ENCODE peak calls at places on chromosomes 7 and 10, in six cellular contexts. Y, Z, H, W, O and G are unnamed samples.

GRCh38 chr10:110067960-110068770 is 60.4 kb downstream of the ADD3 start:
- DNase-seq in Z (no peak), Y (no peak), H (peak), W (peak), O (no peak), G (peak)

GRCh38 chr10:91249700-91250099 is 29.2 kb downstream of the PCGF5 start:
- DNase-seq in H (no peak), Z (no peak), W (no peak), O (peak), Y (no peak), G (no peak)

GRCh38 chr7:138797715-138798320 is at the start of the genes ATP6V0A4 and TMEM213:
- DNase-seq in W (no peak), O (no peak), H (no peak), Z (no peak), Y (no peak), G (no peak)

GRCh38 chr10:73480158-73480557 is 15.7 kb downstream of the PPP3CB start:
- DNase-seq in O (no peak), H (no peak), W (no peak), Z (no peak), Y (no peak), G (no peak)

GRCh38 chr10:1300218-1300617 is 244.0 kb downstream of the WDR37 start:
- DNase-seq in O (no peak), Y (no peak), W (no peak), H (no peak), Z (no peak), G (no peak)

GRCh38 chr7:150410680-150411346 is 31.7 kb downstream of the ZNF775 start:
- DNase-seq in Y (no peak), H (no peak), Z (no peak), W (no peak), O (no peak), G (no peak)

GRCh38 chr7:39616138-39616537 is 7.2 kb upstream of the RALA start:
- DNase-seq in O (no peak), Y (no peak), H (no peak), Z (no peak), W (no peak), G (no peak)

GRCh38 chr10:31770307-31770902 is 158.2 kb downstream of the ARHGAP12 start:
- DNase-seq in Y (no peak), O (peak), W (peak), Z (peak), H (peak), G (peak)

GRCh38 chr10:73920084-73920483 is 9.2 kb downstream of the PLAU start:
- DNase-seq in Y (no peak), O (peak), Z (no peak), W (no peak), H (peak), G (peak)

GRCh38 chr10:6083523-6084475 is 5.0 kb upstream of the RBM17 start:
- DNase-seq in O (no peak), Y (no peak), Z (no peak), H (no peak), W (no peak), G (no peak)

GRCh38 chr10:73785721-73786511 is 510 bp downstream of the ZSWIM8 start:
- DNase-seq in W (no peak), Y (no peak), H (peak), Z (no peak), O (peak), G (no peak)

GRCh38 chr10:30057421-30057841 is 2.0 kb downstream of the JCAD start:
- DNase-seq in W (no peak), Y (no peak), O (no peak), H (no peak), Z (no peak), G (no peak)

GRCh38 chr10:101436302-101436701 is 82.3 kb downstream of the BTRC start:
- DNase-seq in Y (no peak), H (no peak), Z (no peak), W (no peak), O (no peak), G (no peak)

GRCh38 chr7:101550641-101551531 is 78.2 kb downstream of the MYL10 start:
- DNase-seq in O (peak), Y (no peak), H (peak), W (no peak), Z (no peak), G (no peak)

GRCh38 chr7:356691-357462 is 66.9 kb downstream of the FOXL3 start:
- DNase-seq in H (no peak), O (no peak), W (no peak), Y (no peak), Z (no peak), G (no peak)

GRCh38 chr10:133459454-133460207 is 5.9 kb downstream of the SCART1 start:
- DNase-seq in W (no peak), O (no peak), Y (no peak), H (no peak), Z (no peak), G (no peak)

GRCh38 chr7:18788026-18788425 is 292.5 kb downstream of the HDAC9 start:
- DNase-seq in O (peak), H (no peak), W (no peak), Z (no peak), Y (no peak), G (no peak)

GRCh38 chr7:81114682-81115081 is 195.8 kb upstream of the SEMA3C start:
- DNase-seq in Z (no peak), Y (no peak), O (no peak), W (no peak), H (no peak), G (no peak)

GRCh38 chr10:116771101-116771705 is 28.8 kb upstream of the HSPA12A start:
- DNase-seq in O (no peak), H (no peak), W (peak), Y (no peak), Z (no peak), G (no peak)

GRCh38 chr10:50286517-50286916 is 35.2 kb upstream of the ASAH2 start:
- DNase-seq in H (no peak), Z (no peak), W (no peak), O (no peak), Y (no peak), G (no peak)

GRCh38 chr7:148987010-148987750 is 41.1 kb downstream of the PDIA4 start:
- DNase-seq in W (peak), Z (peak), O (peak), H (peak), Y (peak), G (peak)
- TF ChIP-seq POLR2AphosphoS5 in W (peak), Z (no peak), O (peak), H (no peak), Y (no peak), G (no peak)

GRCh38 chr7:75795831-75796285 is 17.7 kb downstream of the CCL24 start:
- DNase-seq in O (no peak), Z (no peak), H (peak), Y (no peak), W (no peak), G (no peak)
- TF ChIP-seq TAF1 in O (no peak), Z (no peak), H (no peak), Y (no peak), W (no peak), G (no peak)

GRCh38 chr10:59536151-59536550 is 173.5 kb downstream of the SLC16A9 start:
- DNase-seq in H (no peak), O (peak), Y (no peak), Z (no peak), W (no peak), G (no peak)
- TF ChIP-seq POLR2AphosphoS5 in H (no peak), O (peak), Y (no peak), Z (no peak), W (no peak), G (no peak)

DNA sequence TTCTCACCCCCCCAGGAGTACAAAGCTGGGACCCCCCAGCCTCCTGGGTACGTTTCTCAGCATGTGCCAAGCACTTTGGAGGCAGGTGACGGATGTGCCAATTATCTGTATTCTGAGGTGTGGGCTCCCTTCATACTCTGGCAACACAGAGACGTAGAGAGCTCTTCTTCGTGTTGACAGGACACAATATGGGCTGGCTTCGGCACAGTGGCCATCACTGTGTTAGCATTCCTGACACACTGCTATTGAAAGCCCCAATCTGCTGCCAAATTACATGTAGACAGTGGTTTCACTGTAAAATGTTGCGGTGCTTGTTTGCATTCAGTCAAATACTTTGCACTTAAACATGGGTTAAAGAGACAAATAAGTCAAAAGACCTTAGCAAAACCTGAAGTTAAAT is 92.6 kb upstream of the SAMD8 start:
- DNase-seq in O (no peak), H (no peak), Z (no peak), Y (no peak), W (no peak), G (no peak)
- TF ChIP-seq TAF1 in O (no peak), H (no peak), Z (no peak), Y (no peak), W (no peak), G (no peak)

GRCh38 chr10:113959383-113959760 is 84.3 kb upstream of the ADRB1 start:
- DNase-seq in O (no peak), W (no peak), H (no peak), Y (no peak), Z (no peak), G (peak)

GRCh38 chr10:113958631-113959382 is 84.9 kb upstream of the ADRB1 start:
- DNase-seq in Y (no peak), Z (no peak), O (no peak), H (peak), W (peak), G (no peak)

GRCh38 chr10:113957013-113957412 is 86.7 kb upstream of the ADRB1 start:
- DNase-seq in H (no peak), W (peak), Y (no peak), Z (no peak), O (no peak), G (no peak)

GRCh38 chr10:113961261-113961938 is 82.3 kb upstream of the ADRB1 start:
- DNase-seq in O (no peak), Z (no peak), W (no peak), Y (peak), H (no peak), G (peak)

GRCh38 chr10:113960617-113961260 is 82.9 kb upstream of the ADRB1 start:
- DNase-seq in O (no peak), Z (no peak), W (peak), H (no peak), Y (no peak), G (no peak)
- TF ChIP-seq POLR2AphosphoS5 in O (no peak), Z (no peak), W (no peak), H (no peak), Y (no peak), G (no peak)